ENCODE peak calls at places on chromosome 17, in five cellular contexts. W is lung, I is AG08396, Y is GM20000, R is NCI-H1930. J is an unnamed sample.
A peak's percentile ranks its signal among the peaks of the same experiment; 100 is the strongest.

GRCh38 chr17:46152423-46152822 is 40.8 kb downstream of the KANSL1 start:
- DNase-seq in W (no peak), I (no peak), Y (peak; percentile 18), R (peak; percentile 43), J (no peak)

GRCh38 chr17:69716571-69716970 is 302.1 kb downstream of the MAP2K6 start:
- DNase-seq in W (no peak), I (peak; percentile 38), Y (no peak), R (no peak), J (no peak)

GRCh38 chr17:61081959-61082358 is 317.7 kb upstream of the TBX2 start:
- DNase-seq in W (no peak), I (no peak), Y (no peak), R (no peak), J (no peak)

GRCh38 chr17:40121191-40121885 is 433 bp upstream of the MSL1 start:
- DNase-seq in W (peak; percentile 42), I (peak; percentile 66), Y (peak; percentile 65), R (no peak), J (no peak)

GRCh38 chr17:40349477-40350409 is 14.8 kb downstream of the GJD3 start:
- DNase-seq in W (no peak), I (no peak), Y (no peak), R (no peak), J (no peak)

GRCh38 chr17:79628861-79629547 is 18.2 kb upstream of the RBFOX3 start:
- DNase-seq in W (no peak), I (no peak), Y (peak; percentile 10), R (no peak), J (peak; percentile 16)

GRCh38 chr17:63544467-63545301 is 5.6 kb upstream of the DCAF7 start:
- DNase-seq in W (no peak), I (no peak), Y (no peak), R (no peak), J (peak; percentile 56)

GRCh38 chr17:66549731-66550207 is 247.4 kb downstream of the PRKCA start:
- DNase-seq in W (no peak), I (peak; percentile 60), Y (no peak), R (no peak), J (no peak)

GRCh38 chr17:79011451-79012147 is 2.0 kb upstream of the CANT1 start:
- DNase-seq in W (no peak), I (no peak), Y (no peak), R (no peak), J (peak; percentile 44)

GRCh38 chr17:1783834-1784611 is 22.2 kb downstream of the SERPINF1 start:
- DNase-seq in W (peak; percentile 86), I (peak; percentile 80), Y (peak; percentile 45), R (no peak), J (peak; percentile 94)

GRCh38 chr17:10844667-10845387 is 6.9 kb upstream of the PIRT start:
- DNase-seq in W (peak; percentile 78), I (peak; percentile 85), Y (peak; percentile 79), R (peak; percentile 62), J (no peak)

GRCh38 chr17:29566473-29567361 is at the start of gene ABHD15:
- DNase-seq in W (peak; percentile 71), I (peak; percentile 92), Y (peak; percentile 86), R (peak; percentile 72), J (no peak)

GRCh38 chr17:59490259-59490658 is 75.2 kb upstream of the DHX40 start:
- DNase-seq in W (no peak), I (no peak), Y (no peak), R (no peak), J (no peak)

GRCh38 chr17:30230596-30231125 is 4.8 kb downstream of the SLC6A4 start:
- DNase-seq in W (no peak), I (no peak), Y (no peak), R (no peak), J (peak; percentile 22)

GRCh38 chr17:28532063-28532960 is 20.1 kb downstream of the UNC119 start:
- DNase-seq in W (no peak), I (no peak), Y (no peak), R (no peak), J (no peak)

GRCh38 chr17:48961516-48962233 is 6.7 kb downstream of the GIP start:
- DNase-seq in W (no peak), I (peak; percentile 68), Y (peak; percentile 2), R (no peak), J (no peak)

GRCh38 chr17:57445772-57446472 is 189.6 kb downstream of the MSI2 start:
- DNase-seq in W (no peak), I (no peak), Y (no peak), R (no peak), J (no peak)

GRCh38 chr17:74361613-74362391 is at the start of gene BTBD17:
- DNase-seq in W (peak; percentile 40), I (peak; percentile 65), Y (peak; percentile 73), R (peak; percentile 47), J (no peak)

GRCh38 chr17:64040201-64040600 is 19.8 kb upstream of the ICAM2 start:
- DNase-seq in W (no peak), I (no peak), Y (no peak), R (no peak), J (peak; percentile 45)

GRCh38 chr17:7932949-7933348 is 943 bp downstream of the CNTROB start:
- DNase-seq in W (peak; percentile 53), I (peak; percentile 70), Y (no peak), R (peak; percentile 14), J (no peak)

GRCh38 chr17:75454193-75454592 is 2.2 kb upstream of the TMEM94 start:
- DNase-seq in W (no peak), I (no peak), Y (peak; percentile 37), R (no peak), J (no peak)

GRCh38 chr17:69607162-69607834 is 192.8 kb downstream of the MAP2K6 start:
- DNase-seq in W (peak; percentile 52), I (peak; percentile 66), Y (peak; percentile 54), R (peak; percentile 43), J (no peak)

GRCh38 chr17:42230225-42230624 is 35.9 kb upstream of the GHDC start:
- DNase-seq in W (no peak), I (no peak), Y (no peak), R (no peak), J (no peak)

GRCh38 chr17:79112471-79112870 is 37.8 kb downstream of the ENGASE start:
- DNase-seq in W (no peak), I (no peak), Y (no peak), R (no peak), J (no peak)

GRCh38 chr17:44363613-44364159 is at the start of gene FAM171A2:
- DNase-seq in W (no peak), I (peak; percentile 94), Y (peak; percentile 95), R (peak; percentile 75), J (no peak)

GRCh38 chr17:78933959-78934568 is 8.9 kb upstream of the TIMP2 start:
- DNase-seq in W (peak; percentile 86), I (peak; percentile 94), Y (no peak), R (no peak), J (peak; percentile 99)

GRCh38 chr17:79031996-79032875 is 8.3 kb downstream of the C1QTNF1 start:
- DNase-seq in W (no peak), I (no peak), Y (no peak), R (no peak), J (no peak)

GRCh38 chr17:42531455-42532354 is 4.3 kb upstream of the NAGLU start:
- DNase-seq in W (peak; percentile 63), I (peak; percentile 68), Y (peak; percentile 76), R (peak; percentile 50), J (no peak)

GRCh38 chr17:75238684-75239191 is 22.7 kb downstream of the GGA3 start:
- DNase-seq in W (peak; percentile 46), I (peak; percentile 87), Y (peak; percentile 78), R (peak; percentile 63), J (no peak)

GRCh38 chr17:18921912-18922451 is 30.0 kb upstream of the SLC5A10 start:
- DNase-seq in W (no peak), I (no peak), Y (peak; percentile 64), R (no peak), J (no peak)

GRCh38 chr17:58096892-58097291 is 13.7 kb downstream of the DYNLL2 start:
- DNase-seq in W (no peak), I (no peak), Y (no peak), R (no peak), J (no peak)

GRCh38 chr17:13413001-13413400 is 188.7 kb downstream of the HS3ST3A1 start:
- DNase-seq in W (no peak), I (no peak), Y (no peak), R (no peak), J (no peak)